ENCODE peak calls at places on chromosomes 13 and 19, in six cellular contexts. H is mammary epithelial cell, U is fibroblast of lung, W is neural progenitor cell, F is keratinocyte, I is hepatocyte. C is an unnamed sample. For H3K4me1, the result is how much of the 10 kb centered on the place peaks cover.

GRCh38 chr13:74778946-74779345 is 644.7 kb upstream of the KLF12 start:
- DNase-seq in H (no peak), U (peak), W (no peak), F (no peak), I (no peak), C (peak)

GRCh38 chr13:74298912-74299311 is 164.7 kb upstream of the KLF12 start:
- DNase-seq in H (no peak), U (no peak), W (no peak), F (no peak), I (no peak), C (no peak)

GRCh38 chr13:44932171-44932849 is 57.0 kb downstream of the NUFIP1 start:
- DNase-seq in H (no peak), U (peak), W (no peak), F (no peak), I (no peak), C (peak)

GRCh38 chr19:11330103-11330502 is 9.4 kb downstream of the RAB3D start:
- DNase-seq in H (no peak), U (no peak), W (no peak), F (no peak), I (no peak), C (no peak)

GRCh38 chr19:5891938-5892771 is 11.4 kb downstream of the NDUFA11 start:
- DNase-seq in H (no peak), U (peak), W (peak), F (no peak), I (peak), C (peak)

GRCh38 chr13:95426631-95427030 is 125.4 kb upstream of the ABCC4 start:
- DNase-seq in H (no peak), U (no peak), W (no peak), F (no peak), I (no peak), C (no peak)

GRCh38 chr19:17665058-17665457 is 23.1 kb downstream of the UNC13A start:
- DNase-seq in H (no peak), U (no peak), W (no peak), F (no peak), I (no peak), C (no peak)

GRCh38 chr19:29537181-29537580 is 11.4 kb downstream of the VSTM2B start:
- DNase-seq in H (no peak), U (no peak), W (no peak), F (no peak), I (no peak), C (no peak)

GRCh38 chr19:8396563-8397203 is 6.5 kb downstream of the RAB11B start:
- DNase-seq in H (peak), U (peak), W (peak), F (no peak), I (peak), C (peak)

GRCh38 chr13:94708031-94708571 is 4.2 kb downstream of the SOX21 start:
- DNase-seq in H (no peak), U (no peak), W (peak), F (no peak), I (no peak), C (no peak)

GRCh38 chr13:40079721-40080120 is 424.3 kb downstream of the COG6 start:
- DNase-seq in H (no peak), U (no peak), W (no peak), F (no peak), I (no peak), C (no peak)

GRCh38 chr13:112679932-112680677 is 9.7 kb upstream of the ATP11A start:
- DNase-seq in H (no peak), U (no peak), W (no peak), F (no peak), I (peak), C (no peak)

GRCh38 chr13:94967183-94968039 is 255.1 kb upstream of the SOX21 start:
- DNase-seq in H (no peak), U (peak), W (peak), F (no peak), I (peak), C (no peak)

GRCh38 chr19:49151339-49152217 is 3.6 kb downstream of the HRC start:
- DNase-seq in H (peak), U (peak), W (peak), F (peak), I (peak), C (no peak)

GRCh38 chr13:106537521-106537920 is 2.1 kb upstream of the EFNB2 start:
- DNase-seq in H (no peak), U (no peak), W (no peak), F (no peak), I (no peak), C (no peak)

GRCh38 chr19:22545751-22546150 is 88.4 kb upstream of the ZNF492 start:
- DNase-seq in H (peak), U (peak), W (peak), F (no peak), I (no peak), C (no peak)

GRCh38 chr19:1268392-1269064 is 604 bp upstream of the CIRBP start:
- DNase-seq in H (no peak), U (no peak), W (no peak), F (no peak), I (no peak), C (no peak)

GRCh38 chr19:48874309-48875135 is 2.3 kb downstream of the PPP1R15A start:
- DNase-seq in H (peak), U (peak), W (peak), F (peak), I (no peak), C (peak)

GRCh38 chr19:46478356-46478986 is 7.1 kb upstream of the PNMA8A start:
- DNase-seq in H (peak), U (peak), W (peak), F (no peak), I (no peak), C (peak)

GRCh38 chr13:25980255-25980654 is 71.6 kb downstream of the SHISA2 start:
- DNase-seq in H (no peak), U (peak), W (peak), F (no peak), I (no peak), C (no peak)

GRCh38 chr19:524062-524674 is 7.4 kb upstream of the CDC34 start:
- DNase-seq in H (no peak), U (no peak), W (no peak), F (no peak), I (no peak), C (no peak)

GRCh38 chr13:93861818-93862217 is 617.7 kb downstream of the DCT start:
- DNase-seq in H (peak), U (peak), W (no peak), F (no peak), I (peak), C (peak)

DNA sequence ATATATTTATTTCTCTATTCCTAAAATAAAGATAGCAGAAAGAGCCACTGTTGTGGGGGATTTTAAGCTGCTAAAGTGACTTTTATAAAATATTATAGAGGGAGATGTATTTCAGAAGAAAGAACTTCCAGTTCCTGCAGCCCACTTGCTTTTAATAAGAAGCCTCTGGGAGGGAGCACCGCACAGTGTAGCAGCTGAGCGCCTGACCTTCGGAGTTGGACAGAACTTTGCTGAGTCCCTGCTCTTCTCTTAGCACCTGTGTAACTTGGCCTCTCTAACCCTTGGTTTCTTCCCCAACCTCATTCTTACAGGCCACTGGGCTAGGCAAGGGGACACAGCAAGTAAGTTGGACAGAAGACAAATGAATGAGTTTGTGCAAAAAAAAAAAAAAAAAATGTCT is 34.8 kb upstream of the TPTE2 start:
- DNase-seq in H (no peak), U (no peak), W (no peak), F (no peak), I (no peak), C (no peak)
- H3K4me1 ChIP-seq in H (under half), U (under half), W (under half), F (under half), I (under half), C (under half)

GRCh38 chr19:53882391-53883050 is 524 bp downstream of the PRKCG start:
- DNase-seq in H (no peak), U (no peak), W (no peak), F (no peak), I (no peak), C (no peak)
- TF ChIP-seq EZH2 in H (no peak), U (peak), W (no peak), F (peak), I (no peak), C (peak)

GRCh38 chr19:34757441-34757840 is 15.6 kb downstream of the ZNF599 start:
- DNase-seq in H (no peak), U (no peak), W (no peak), F (no peak), I (no peak), C (no peak)

GRCh38 chr19:34759218-34759917 is 13.6 kb downstream of the ZNF599 start:
- DNase-seq in H (no peak), U (no peak), W (no peak), F (no peak), I (no peak), C (no peak)
- H3K4me3 ChIP-seq in H (no peak), U (no peak), W (no peak), F (no peak), I (no peak), C (no peak)

GRCh38 chr19:38118176-38118575 is 105.8 kb downstream of the DPF1 start:
- DNase-seq in H (no peak), U (no peak), W (no peak), F (no peak), I (no peak), C (no peak)
- H3K4me1 ChIP-seq in H (under half), U (under half), W (under half), F (under half), I (under half), C (under half)

C was measured in astrocyte.